ENCODE peak calls at places on chromosomes 2 and 18, in five cellular contexts. One of them, this sample, is unnamed.
A peak's percentile ranks its signal among the peaks of the same experiment; 100 is the strongest.

GRCh38 chr2:241574911-241575623 is 16.5 kb downstream of the BOK start:
- DNase-seq in fibroblast of lung: no peak
- DNase-seq in K562: no peak
- DNase-seq in endothelial cell of umbilical vein: no peak
- DNase-seq in HepG2: no peak
- DNase-seq in this sample: no peak

GRCh38 chr2:68368657-68369339 is 3.7 kb downstream of the PLEK start:
- DNase-seq in fibroblast of lung: peak; percentile 74
- DNase-seq in HepG2: no peak
- DNase-seq in K562: no peak
- DNase-seq in endothelial cell of umbilical vein: no peak
- DNase-seq in this sample: no peak

GRCh38 chr2:80238692-80239469 is 65.7 kb downstream of the LRRTM1 start:
- DNase-seq in fibroblast of lung: peak; percentile 51
- DNase-seq in K562: peak; percentile 60
- DNase-seq in HepG2: peak; percentile 14
- DNase-seq in endothelial cell of umbilical vein: no peak
- DNase-seq in this sample: peak; percentile 75

GRCh38 chr2:101698419-101699190 is 1.1 kb downstream of the MAP4K4 start:
- DNase-seq in HepG2: no peak
- DNase-seq in endothelial cell of umbilical vein: peak; percentile 69
- DNase-seq in fibroblast of lung: peak; percentile 36
- DNase-seq in K562: no peak
- DNase-seq in this sample: peak; percentile 32

GRCh38 chr2:188628989-188629889 is 337.6 kb downstream of the GULP1 start:
- DNase-seq in fibroblast of lung: peak; percentile 21
- DNase-seq in K562: no peak
- DNase-seq in HepG2: no peak
- DNase-seq in endothelial cell of umbilical vein: peak; percentile 11
- DNase-seq in this sample: no peak

GRCh38 chr2:178629463-178629862 is 149.2 kb downstream of the PLEKHA3 start:
- DNase-seq in endothelial cell of umbilical vein: no peak
- DNase-seq in HepG2: no peak
- DNase-seq in K562: no peak
- DNase-seq in fibroblast of lung: no peak
- DNase-seq in this sample: no peak

GRCh38 chr2:851680-852079 is 99.0 kb upstream of the SNTG2 start:
- DNase-seq in fibroblast of lung: no peak
- DNase-seq in K562: no peak
- DNase-seq in HepG2: no peak
- DNase-seq in endothelial cell of umbilical vein: no peak
- DNase-seq in this sample: no peak

GRCh38 chr2:239540174-239540573 is 139.4 kb upstream of the HDAC4 start:
- DNase-seq in endothelial cell of umbilical vein: no peak
- DNase-seq in fibroblast of lung: no peak
- DNase-seq in HepG2: no peak
- DNase-seq in K562: no peak
- DNase-seq in this sample: no peak

GRCh38 chr2:71682341-71682740 is 229.0 kb downstream of the DYSF start:
- DNase-seq in endothelial cell of umbilical vein: no peak
- DNase-seq in HepG2: no peak
- DNase-seq in K562: no peak
- DNase-seq in fibroblast of lung: no peak
- DNase-seq in this sample: no peak

GRCh38 chr2:134246154-134246874 is 7.6 kb upstream of the MGAT5 start:
- DNase-seq in HepG2: peak; percentile 26
- DNase-seq in K562: no peak
- DNase-seq in fibroblast of lung: no peak
- DNase-seq in endothelial cell of umbilical vein: no peak
- DNase-seq in this sample: no peak

GRCh38 chr2:134411828-134412638 is 158.2 kb downstream of the MGAT5 start:
- DNase-seq in HepG2: peak; percentile 100
- DNase-seq in K562: peak; percentile 15
- DNase-seq in fibroblast of lung: peak; percentile 89
- DNase-seq in endothelial cell of umbilical vein: peak; percentile 73
- DNase-seq in this sample: peak; percentile 82

GRCh38 chr2:240636563-240637115 is 11.4 kb downstream of the GPR35 start:
- DNase-seq in HepG2: no peak
- DNase-seq in fibroblast of lung: no peak
- DNase-seq in K562: no peak
- DNase-seq in endothelial cell of umbilical vein: no peak
- DNase-seq in this sample: no peak

GRCh38 chr2:3277050-3277747 is 100.4 kb downstream of the EIPR1 start:
- DNase-seq in endothelial cell of umbilical vein: no peak
- DNase-seq in K562: no peak
- DNase-seq in HepG2: no peak
- DNase-seq in fibroblast of lung: no peak
- DNase-seq in this sample: no peak

GRCh38 chr2:19235308-19235707 is 123.1 kb downstream of the OSR1 start:
- DNase-seq in endothelial cell of umbilical vein: no peak
- DNase-seq in fibroblast of lung: peak; percentile 91
- DNase-seq in K562: no peak
- DNase-seq in HepG2: no peak
- DNase-seq in this sample: no peak

GRCh38 chr18:11246883-11247282 is 97.5 kb upstream of the PIEZO2 start:
- DNase-seq in K562: no peak
- DNase-seq in fibroblast of lung: no peak
- DNase-seq in endothelial cell of umbilical vein: no peak
- DNase-seq in HepG2: no peak
- DNase-seq in this sample: no peak

GRCh38 chr2:188102881-188103280 is 188.8 kb upstream of the GULP1 start:
- DNase-seq in endothelial cell of umbilical vein: no peak
- DNase-seq in HepG2: no peak
- DNase-seq in K562: no peak
- DNase-seq in fibroblast of lung: no peak
- DNase-seq in this sample: no peak

GRCh38 chr2:11683486-11683885 is 13.5 kb upstream of the NTSR2 start:
- DNase-seq in HepG2: no peak
- DNase-seq in K562: no peak
- DNase-seq in fibroblast of lung: no peak
- DNase-seq in endothelial cell of umbilical vein: no peak
- DNase-seq in this sample: peak; percentile 82

GRCh38 chr2:75100011-75100680 is 99.2 kb downstream of the TACR1 start:
- DNase-seq in K562: no peak
- DNase-seq in HepG2: no peak
- DNase-seq in fibroblast of lung: peak; percentile 6
- DNase-seq in endothelial cell of umbilical vein: no peak
- DNase-seq in this sample: no peak

GRCh38 chr2:136764397-136765255 is 719 bp upstream of the THSD7B start:
- DNase-seq in K562: no peak
- DNase-seq in HepG2: no peak
- DNase-seq in fibroblast of lung: no peak
- DNase-seq in endothelial cell of umbilical vein: no peak
- DNase-seq in this sample: peak; percentile 81

GRCh38 chr2:88757025-88757424 is 65.6 kb downstream of the RPIA start:
- DNase-seq in K562: no peak
- DNase-seq in fibroblast of lung: no peak
- DNase-seq in HepG2: no peak
- DNase-seq in endothelial cell of umbilical vein: no peak
- DNase-seq in this sample: no peak

GRCh38 chr2:63729362-63729761 is 112.3 kb upstream of the UGP2 start:
- DNase-seq in HepG2: no peak
- DNase-seq in endothelial cell of umbilical vein: peak; percentile 19
- DNase-seq in fibroblast of lung: no peak
- DNase-seq in K562: no peak
- DNase-seq in this sample: no peak

GRCh38 chr18:5630057-5630765 is 86.4 kb upstream of the EPB41L3 start:
- DNase-seq in K562: peak; percentile 26
- DNase-seq in fibroblast of lung: no peak
- DNase-seq in endothelial cell of umbilical vein: peak; percentile 65
- DNase-seq in HepG2: no peak
- DNase-seq in this sample: peak; percentile 91

DNA sequence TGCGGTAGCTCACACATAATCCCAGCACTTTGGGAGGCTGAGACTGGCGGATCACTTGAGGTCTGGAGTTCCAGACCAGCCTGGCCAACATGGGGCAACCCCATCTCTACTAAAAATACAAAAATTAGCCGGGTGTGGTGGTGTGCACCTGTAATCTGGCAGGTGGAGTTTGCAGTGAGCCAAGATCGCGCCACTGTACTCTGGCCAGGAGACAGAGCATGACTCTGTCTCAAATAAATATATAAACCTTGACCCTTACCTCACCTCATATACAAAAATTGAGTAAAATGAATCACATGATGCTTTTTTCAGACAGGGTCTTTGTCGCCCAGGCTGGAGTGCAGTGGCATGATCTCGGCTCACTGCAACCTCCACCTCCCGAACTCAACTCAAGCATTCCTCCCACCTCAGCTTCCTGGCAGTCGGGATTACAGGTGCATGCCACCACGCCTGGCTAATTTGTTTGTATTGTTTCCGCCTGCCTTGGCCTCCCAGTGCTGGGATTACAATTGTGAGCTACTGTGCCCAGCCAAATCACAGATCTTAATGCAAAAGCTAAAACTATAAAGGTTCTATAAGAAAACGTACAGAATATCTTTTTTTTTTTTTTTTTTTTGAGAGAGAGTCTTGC is 25.3 kb downstream of the XPO1 start:
- DNase-seq in fibroblast of lung: no peak
- DNase-seq in endothelial cell of umbilical vein: no peak
- DNase-seq in K562: no peak
- DNase-seq in HepG2: no peak
- DNase-seq in this sample: no peak
- H4K20me1 ChIP-seq in fibroblast of lung: no peaks in the 10 kb centered on the region
- H4K20me1 ChIP-seq in endothelial cell of umbilical vein: no peaks in the 10 kb centered on the region
- H4K20me1 ChIP-seq in K562: peaks cover 19% of the 10 kb centered on the region
- H4K20me1 ChIP-seq in HepG2: peaks cover 3% of the 10 kb centered on the region
- H4K20me1 ChIP-seq in this sample: peaks cover 74% of the 10 kb centered on the region

DNA sequence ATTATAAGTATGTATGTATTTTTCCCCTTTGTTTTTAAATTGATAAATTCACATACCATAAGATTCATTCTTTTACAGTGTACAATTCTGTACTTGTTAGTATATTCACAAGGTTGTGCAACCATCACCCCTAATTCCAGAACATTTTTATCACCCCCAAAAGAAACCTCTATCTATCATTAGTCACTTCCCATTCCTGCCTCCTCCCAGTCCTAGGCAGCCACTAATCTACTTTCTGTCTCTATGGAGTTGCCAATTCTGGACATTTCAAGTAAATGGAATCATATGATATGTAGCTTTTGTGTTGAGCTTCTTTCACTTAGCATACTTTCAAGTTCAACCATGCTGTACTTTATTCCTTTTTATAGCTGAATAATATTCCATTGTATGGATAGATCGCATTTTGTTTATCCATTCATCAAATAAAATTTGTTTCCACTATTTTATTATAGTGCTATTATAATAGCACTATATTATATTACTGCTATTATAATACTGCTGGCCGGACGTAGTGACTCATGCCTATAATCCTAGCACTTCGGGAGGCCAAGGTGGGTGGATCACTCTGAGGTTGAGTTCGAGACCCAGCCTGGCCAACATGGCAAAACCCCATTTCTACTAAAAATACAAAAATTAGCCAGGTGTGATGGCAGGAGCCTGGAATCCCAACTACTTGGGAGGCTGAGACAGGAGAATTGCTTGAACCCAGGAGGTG is 10.9 kb downstream of the STARD7 start:
- DNase-seq in K562: no peak
- DNase-seq in endothelial cell of umbilical vein: no peak
- DNase-seq in HepG2: no peak
- DNase-seq in fibroblast of lung: no peak
- DNase-seq in this sample: no peak
- H3K79me2 ChIP-seq in K562: peaks cover 84% of the 10 kb centered on the region
- H3K79me2 ChIP-seq in endothelial cell of umbilical vein: peaks cover 78% of the 10 kb centered on the region
- H3K79me2 ChIP-seq in HepG2: peaks cover 87% of the 10 kb centered on the region
- H3K79me2 ChIP-seq in fibroblast of lung: peaks cover 73% of the 10 kb centered on the region
- H3K79me2 ChIP-seq in this sample: peaks cover 94% of the 10 kb centered on the region

DNA sequence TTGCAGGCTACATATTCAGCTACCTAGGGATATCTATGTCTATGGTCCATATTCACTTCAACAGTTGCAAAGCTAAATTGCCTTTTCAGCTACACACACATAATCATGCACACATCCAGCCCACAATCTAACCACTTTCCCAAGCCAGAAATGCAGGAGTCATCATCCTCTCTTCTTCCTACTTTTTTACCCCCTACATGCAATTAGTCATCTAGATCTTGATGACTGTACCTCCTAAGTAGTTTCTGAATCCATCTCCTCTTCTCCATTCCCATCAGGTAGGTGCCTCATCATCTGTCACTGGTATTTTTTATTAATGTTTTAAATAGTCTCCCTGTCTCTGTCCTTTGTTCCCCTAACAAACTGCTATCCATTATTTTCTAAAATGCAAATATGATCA is 23.7 kb upstream of the SPRED2 start:
- DNase-seq in K562: no peak
- DNase-seq in fibroblast of lung: no peak
- DNase-seq in HepG2: no peak
- DNase-seq in endothelial cell of umbilical vein: no peak
- DNase-seq in this sample: no peak
- H4K20me1 ChIP-seq in K562: no peaks in the 10 kb centered on the region
- H4K20me1 ChIP-seq in fibroblast of lung: no peaks in the 10 kb centered on the region
- H4K20me1 ChIP-seq in HepG2: no peaks in the 10 kb centered on the region
- H4K20me1 ChIP-seq in endothelial cell of umbilical vein: no peaks in the 10 kb centered on the region
- H4K20me1 ChIP-seq in this sample: no peaks in the 10 kb centered on the region

GRCh38 chr2:85503168-85503610 is 35.8 kb upstream of the MAT2A start:
- DNase-seq in endothelial cell of umbilical vein: no peak
- DNase-seq in fibroblast of lung: no peak
- DNase-seq in K562: no peak
- DNase-seq in HepG2: peak; percentile 47
- DNase-seq in this sample: no peak

GRCh38 chr2:85504434-85505261 is 34.3 kb upstream of the MAT2A start:
- DNase-seq in K562: peak; percentile 27
- DNase-seq in fibroblast of lung: peak; percentile 91
- DNase-seq in endothelial cell of umbilical vein: peak; percentile 96
- DNase-seq in HepG2: no peak
- DNase-seq in this sample: no peak

GRCh38 chr2:85501244-85501643 is 37.7 kb upstream of the MAT2A start:
- DNase-seq in K562: peak; percentile 48
- DNase-seq in endothelial cell of umbilical vein: peak; percentile 23
- DNase-seq in fibroblast of lung: no peak
- DNase-seq in HepG2: peak; percentile 30
- DNase-seq in this sample: peak; percentile 65

GRCh38 chr2:85503611-85504433 is 35.1 kb upstream of the MAT2A start:
- DNase-seq in endothelial cell of umbilical vein: peak; percentile 33
- DNase-seq in HepG2: no peak
- DNase-seq in fibroblast of lung: peak; percentile 68
- DNase-seq in K562: no peak
- DNase-seq in this sample: no peak

DNA sequence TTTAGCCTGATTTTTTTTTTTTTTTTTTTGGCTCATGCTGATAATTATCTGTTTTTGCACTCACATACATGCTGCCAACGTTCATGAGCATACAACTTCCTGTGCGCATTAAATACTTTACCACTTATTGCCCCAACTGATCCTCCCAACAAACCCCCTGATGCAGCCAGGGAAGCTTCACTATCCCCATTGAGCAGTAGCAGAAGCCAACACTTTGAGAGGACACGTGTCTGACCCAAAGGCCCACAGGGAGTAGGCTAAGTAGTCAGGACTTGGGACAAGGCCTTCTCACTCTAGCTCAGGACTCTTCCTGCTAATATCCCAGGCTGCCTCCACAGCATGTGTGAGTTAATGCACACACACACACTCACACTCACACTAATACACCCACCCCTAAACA is 36.2 kb upstream of the MAT2A start:
- DNase-seq in HepG2: no peak
- DNase-seq in endothelial cell of umbilical vein: no peak
- DNase-seq in fibroblast of lung: no peak
- DNase-seq in K562: no peak
- DNase-seq in this sample: no peak
- H3K79me2 ChIP-seq in HepG2: no peaks in the 10 kb centered on the region
- H3K79me2 ChIP-seq in endothelial cell of umbilical vein: no peaks in the 10 kb centered on the region
- H3K79me2 ChIP-seq in fibroblast of lung: no peaks in the 10 kb centered on the region
- H3K79me2 ChIP-seq in K562: peaks cover 11% of the 10 kb centered on the region
- H3K79me2 ChIP-seq in this sample: no peaks in the 10 kb centered on the region